ENCODE peak calls at places on chromosomes 2 and 18, in nine cellular contexts. One of them, this sample, is unnamed.

GRCh38 chr2:106719222-106719621 is 166.7 kb downstream of the ST6GAL2 start:
- DNase-seq in right atrium auricular region: no peak
- DNase-seq in body of pancreas: no peak
- DNase-seq in GM12878: no peak
- DNase-seq in transverse colon: no peak
- DNase-seq in CD4-positive, CD25-positive, alpha-beta regulatory T cell: no peak
- DNase-seq in HAP-1: no peak
- DNase-seq in esophagus squamous epithelium: no peak
- DNase-seq in kidney: no peak
- DNase-seq in this sample: no peak

GRCh38 chr2:226115832-226116200 is 683.8 kb downstream of the IRS1 start:
- DNase-seq in body of pancreas: no peak
- DNase-seq in CD4-positive, CD25-positive, alpha-beta regulatory T cell: no peak
- DNase-seq in kidney: no peak
- DNase-seq in transverse colon: no peak
- DNase-seq in right atrium auricular region: no peak
- DNase-seq in HAP-1: no peak
- DNase-seq in GM12878: no peak
- DNase-seq in esophagus squamous epithelium: no peak
- DNase-seq in this sample: no peak

GRCh38 chr2:232865165-232865564 is 4.9 kb upstream of the SNORC start:
- DNase-seq in transverse colon: no peak
- DNase-seq in HAP-1: no peak
- DNase-seq in CD4-positive, CD25-positive, alpha-beta regulatory T cell: no peak
- DNase-seq in body of pancreas: no peak
- DNase-seq in kidney: no peak
- DNase-seq in esophagus squamous epithelium: no peak
- DNase-seq in right atrium auricular region: no peak
- DNase-seq in GM12878: no peak
- DNase-seq in this sample: no peak

GRCh38 chr18:21826196-21826595 is 85.6 kb downstream of the MIB1 start:
- DNase-seq in body of pancreas: no peak
- DNase-seq in kidney: no peak
- DNase-seq in CD4-positive, CD25-positive, alpha-beta regulatory T cell: no peak
- DNase-seq in transverse colon: no peak
- DNase-seq in GM12878: no peak
- DNase-seq in HAP-1: no peak
- DNase-seq in right atrium auricular region: no peak
- DNase-seq in esophagus squamous epithelium: no peak
- DNase-seq in this sample: no peak

GRCh38 chr2:232632229-232632903 is 1.0 kb upstream of the EFHD1 start:
- DNase-seq in CD4-positive, CD25-positive, alpha-beta regulatory T cell: no peak
- DNase-seq in esophagus squamous epithelium: no peak
- DNase-seq in HAP-1: no peak
- DNase-seq in body of pancreas: no peak
- DNase-seq in GM12878: no peak
- DNase-seq in transverse colon: no peak
- DNase-seq in right atrium auricular region: no peak
- DNase-seq in kidney: peak; percentile 67
- DNase-seq in this sample: no peak

GRCh38 chr2:83055338-83056010 is 1403.6 kb downstream of the SUCLG1 start:
- DNase-seq in HAP-1: no peak
- DNase-seq in esophagus squamous epithelium: no peak
- DNase-seq in kidney: no peak
- DNase-seq in GM12878: no peak
- DNase-seq in right atrium auricular region: no peak
- DNase-seq in CD4-positive, CD25-positive, alpha-beta regulatory T cell: no peak
- DNase-seq in transverse colon: no peak
- DNase-seq in body of pancreas: no peak
- DNase-seq in this sample: no peak

GRCh38 chr2:81984969-81985637 is 1680.6 kb upstream of the LRRTM1 start:
- DNase-seq in kidney: peak; percentile 69
- DNase-seq in CD4-positive, CD25-positive, alpha-beta regulatory T cell: no peak
- DNase-seq in right atrium auricular region: no peak
- DNase-seq in GM12878: no peak
- DNase-seq in body of pancreas: no peak
- DNase-seq in esophagus squamous epithelium: no peak
- DNase-seq in transverse colon: no peak
- DNase-seq in HAP-1: no peak
- DNase-seq in this sample: no peak

GRCh38 chr2:141021611-141022010 is 1109.2 kb downstream of the LRP1B start:
- DNase-seq in HAP-1: no peak
- DNase-seq in body of pancreas: no peak
- DNase-seq in esophagus squamous epithelium: no peak
- DNase-seq in transverse colon: no peak
- DNase-seq in kidney: no peak
- DNase-seq in GM12878: no peak
- DNase-seq in right atrium auricular region: no peak
- DNase-seq in CD4-positive, CD25-positive, alpha-beta regulatory T cell: no peak
- DNase-seq in this sample: no peak

GRCh38 chr2:203097735-203098134 is 83.1 kb downstream of the NBEAL1 start:
- DNase-seq in body of pancreas: no peak
- DNase-seq in HAP-1: no peak
- DNase-seq in esophagus squamous epithelium: no peak
- DNase-seq in transverse colon: no peak
- DNase-seq in GM12878: no peak
- DNase-seq in CD4-positive, CD25-positive, alpha-beta regulatory T cell: no peak
- DNase-seq in right atrium auricular region: no peak
- DNase-seq in kidney: no peak
- DNase-seq in this sample: no peak

GRCh38 chr2:96259497-96259921 is 6.3 kb downstream of the TMEM127 start:
- DNase-seq in right atrium auricular region: no peak
- DNase-seq in kidney: peak; percentile 86
- DNase-seq in transverse colon: peak; percentile 80
- DNase-seq in CD4-positive, CD25-positive, alpha-beta regulatory T cell: peak; percentile 16
- DNase-seq in GM12878: no peak
- DNase-seq in HAP-1: no peak
- DNase-seq in body of pancreas: peak; percentile 86
- DNase-seq in esophagus squamous epithelium: no peak
- DNase-seq in this sample: peak; percentile 38

GRCh38 chr18:42765225-42765624 is 350.3 kb downstream of the RIT2 start:
- DNase-seq in right atrium auricular region: no peak
- DNase-seq in kidney: no peak
- DNase-seq in CD4-positive, CD25-positive, alpha-beta regulatory T cell: no peak
- DNase-seq in GM12878: no peak
- DNase-seq in HAP-1: peak; percentile 33
- DNase-seq in esophagus squamous epithelium: no peak
- DNase-seq in transverse colon: no peak
- DNase-seq in body of pancreas: no peak
- DNase-seq in this sample: no peak

GRCh38 chr18:42758851-42759250 is 356.6 kb downstream of the RIT2 start:
- DNase-seq in kidney: no peak
- DNase-seq in esophagus squamous epithelium: no peak
- DNase-seq in right atrium auricular region: no peak
- DNase-seq in HAP-1: no peak
- DNase-seq in body of pancreas: no peak
- DNase-seq in CD4-positive, CD25-positive, alpha-beta regulatory T cell: no peak
- DNase-seq in GM12878: no peak
- DNase-seq in transverse colon: no peak
- DNase-seq in this sample: no peak

DNA sequence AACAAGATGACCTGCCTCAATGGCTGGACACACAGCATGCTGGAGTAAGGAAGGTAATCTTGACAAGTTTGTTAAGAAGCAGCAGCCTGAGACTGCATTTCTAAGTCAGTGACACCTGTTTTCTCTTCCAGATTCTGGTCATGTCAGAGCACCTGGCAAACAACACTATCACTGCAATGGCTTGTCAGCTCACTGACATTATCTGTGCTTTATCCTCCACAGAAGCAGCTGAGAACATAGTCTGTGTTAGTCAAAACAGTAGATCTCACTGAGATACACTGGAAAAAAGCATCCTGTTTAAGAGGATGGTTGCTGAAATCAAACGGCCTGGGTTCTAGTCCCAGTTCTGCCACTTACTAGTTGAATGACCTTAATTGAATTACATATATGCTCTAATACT is 355.2 kb downstream of the RIT2 start:
- DNase-seq in esophagus squamous epithelium: no peak
- DNase-seq in body of pancreas: no peak
- DNase-seq in transverse colon: no peak
- DNase-seq in kidney: no peak
- DNase-seq in HAP-1: no peak
- DNase-seq in GM12878: no peak
- DNase-seq in right atrium auricular region: no peak
- DNase-seq in CD4-positive, CD25-positive, alpha-beta regulatory T cell: no peak
- DNase-seq in this sample: no peak
- H3K36me3 ChIP-seq in esophagus squamous epithelium: no peaks in the 10 kb centered on the region
- H3K36me3 ChIP-seq in body of pancreas: no peaks in the 10 kb centered on the region
- H3K36me3 ChIP-seq in transverse colon: no peaks in the 10 kb centered on the region
- H3K36me3 ChIP-seq in kidney: no peaks in the 10 kb centered on the region
- H3K36me3 ChIP-seq in HAP-1: no peaks in the 10 kb centered on the region
- H3K36me3 ChIP-seq in GM12878: no peaks in the 10 kb centered on the region
- H3K36me3 ChIP-seq in right atrium auricular region: no peaks in the 10 kb centered on the region
- H3K36me3 ChIP-seq in CD4-positive, CD25-positive, alpha-beta regulatory T cell: no peaks in the 10 kb centered on the region
- H3K36me3 ChIP-seq in this sample: no peaks in the 10 kb centered on the region

DNA sequence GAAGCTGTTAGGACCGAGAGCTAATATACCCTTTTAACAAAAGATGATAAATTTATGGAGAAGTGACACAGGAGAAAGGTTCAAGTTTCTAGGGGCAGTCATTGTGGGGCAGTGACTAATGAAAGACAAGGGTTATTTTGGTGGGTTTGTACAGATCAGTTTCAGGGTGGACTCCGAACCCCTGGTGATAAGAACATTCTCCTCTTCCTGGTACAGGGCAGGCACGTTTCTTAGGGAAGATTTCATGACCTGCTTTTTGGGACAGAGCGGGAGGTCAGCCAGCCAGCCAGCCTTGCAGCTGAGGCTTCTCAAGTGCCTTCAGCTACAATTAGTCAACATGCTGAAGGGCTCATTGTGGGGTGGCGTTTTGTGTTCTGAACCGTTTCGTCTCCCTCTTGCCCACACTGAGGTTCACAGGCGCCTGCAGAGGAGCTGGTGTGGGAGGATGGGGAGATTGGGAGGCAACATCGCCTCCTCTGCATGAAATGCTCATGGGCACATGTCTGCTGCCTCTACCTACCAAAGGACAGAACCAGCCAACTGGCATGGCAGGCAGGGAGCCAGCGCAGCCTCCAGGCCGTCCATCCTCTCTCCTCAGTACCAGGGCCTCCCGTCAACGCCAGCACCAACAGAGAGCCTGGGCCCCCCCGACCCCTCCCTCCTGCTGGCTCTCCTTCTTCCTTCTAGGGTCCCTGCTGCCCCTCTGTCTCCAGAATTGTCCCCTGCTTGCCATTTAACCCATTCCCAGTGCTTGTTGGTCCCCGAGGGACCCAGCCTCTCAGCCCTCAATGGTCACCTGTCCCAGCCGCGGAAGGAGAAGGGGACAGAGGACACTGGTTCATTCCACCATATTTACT is 9.6 kb downstream of the CHMP1B start:
- DNase-seq in right atrium auricular region: peak; percentile 46
- DNase-seq in body of pancreas: no peak
- DNase-seq in CD4-positive, CD25-positive, alpha-beta regulatory T cell: no peak
- DNase-seq in HAP-1: no peak
- DNase-seq in transverse colon: no peak
- DNase-seq in kidney: no peak
- DNase-seq in esophagus squamous epithelium: no peak
- DNase-seq in GM12878: no peak
- DNase-seq in this sample: no peak
- H3K36me3 ChIP-seq in right atrium auricular region: no peaks in the 10 kb centered on the region
- H3K36me3 ChIP-seq in body of pancreas: no peaks in the 10 kb centered on the region
- H3K36me3 ChIP-seq in CD4-positive, CD25-positive, alpha-beta regulatory T cell: no peaks in the 10 kb centered on the region
- H3K36me3 ChIP-seq in HAP-1: no peaks in the 10 kb centered on the region
- H3K36me3 ChIP-seq in transverse colon: no peaks in the 10 kb centered on the region
- H3K36me3 ChIP-seq in kidney: no peaks in the 10 kb centered on the region
- H3K36me3 ChIP-seq in esophagus squamous epithelium: no peaks in the 10 kb centered on the region
- H3K36me3 ChIP-seq in GM12878: no peaks in the 10 kb centered on the region
- H3K36me3 ChIP-seq in this sample: no peaks in the 10 kb centered on the region

GRCh38 chr2:149258531-149258930 is 71.9 kb upstream of the LYPD6 start:
- DNase-seq in CD4-positive, CD25-positive, alpha-beta regulatory T cell: no peak
- DNase-seq in transverse colon: no peak
- DNase-seq in right atrium auricular region: no peak
- DNase-seq in esophagus squamous epithelium: no peak
- DNase-seq in body of pancreas: no peak
- DNase-seq in kidney: no peak
- DNase-seq in GM12878: no peak
- DNase-seq in HAP-1: no peak
- DNase-seq in this sample: no peak
- H3K36me3 ChIP-seq in CD4-positive, CD25-positive, alpha-beta regulatory T cell: no peaks in the 10 kb centered on the region
- H3K36me3 ChIP-seq in transverse colon: no peaks in the 10 kb centered on the region
- H3K36me3 ChIP-seq in right atrium auricular region: no peaks in the 10 kb centered on the region
- H3K36me3 ChIP-seq in esophagus squamous epithelium: no peaks in the 10 kb centered on the region
- H3K36me3 ChIP-seq in body of pancreas: no peaks in the 10 kb centered on the region
- H3K36me3 ChIP-seq in kidney: no peaks in the 10 kb centered on the region
- H3K36me3 ChIP-seq in GM12878: no peaks in the 10 kb centered on the region
- H3K36me3 ChIP-seq in HAP-1: no peaks in the 10 kb centered on the region
- H3K36me3 ChIP-seq in this sample: no peaks in the 10 kb centered on the region

GRCh38 chr2:120953843-120954584 is 218.3 kb downstream of the GLI2 start:
- DNase-seq in transverse colon: no peak
- DNase-seq in GM12878: no peak
- DNase-seq in CD4-positive, CD25-positive, alpha-beta regulatory T cell: no peak
- DNase-seq in kidney: no peak
- DNase-seq in HAP-1: no peak
- DNase-seq in body of pancreas: no peak
- DNase-seq in right atrium auricular region: no peak
- DNase-seq in esophagus squamous epithelium: no peak
- DNase-seq in this sample: no peak

GRCh38 chr2:120951701-120952100 is 216.0 kb downstream of the GLI2 start:
- DNase-seq in kidney: no peak
- DNase-seq in right atrium auricular region: no peak
- DNase-seq in body of pancreas: no peak
- DNase-seq in CD4-positive, CD25-positive, alpha-beta regulatory T cell: no peak
- DNase-seq in GM12878: no peak
- DNase-seq in transverse colon: no peak
- DNase-seq in esophagus squamous epithelium: no peak
- DNase-seq in HAP-1: no peak
- DNase-seq in this sample: no peak

GRCh38 chr2:120952318-120952717 is 216.7 kb downstream of the GLI2 start:
- DNase-seq in GM12878: no peak
- DNase-seq in kidney: no peak
- DNase-seq in right atrium auricular region: no peak
- DNase-seq in esophagus squamous epithelium: no peak
- DNase-seq in CD4-positive, CD25-positive, alpha-beta regulatory T cell: no peak
- DNase-seq in transverse colon: no peak
- DNase-seq in HAP-1: no peak
- DNase-seq in body of pancreas: no peak
- DNase-seq in this sample: no peak

GRCh38 chr2:120954939-120955338 is 219.3 kb downstream of the GLI2 start:
- DNase-seq in body of pancreas: peak; percentile 84
- DNase-seq in esophagus squamous epithelium: no peak
- DNase-seq in right atrium auricular region: no peak
- DNase-seq in transverse colon: no peak
- DNase-seq in HAP-1: no peak
- DNase-seq in CD4-positive, CD25-positive, alpha-beta regulatory T cell: no peak
- DNase-seq in GM12878: no peak
- DNase-seq in kidney: no peak
- DNase-seq in this sample: no peak

DNA sequence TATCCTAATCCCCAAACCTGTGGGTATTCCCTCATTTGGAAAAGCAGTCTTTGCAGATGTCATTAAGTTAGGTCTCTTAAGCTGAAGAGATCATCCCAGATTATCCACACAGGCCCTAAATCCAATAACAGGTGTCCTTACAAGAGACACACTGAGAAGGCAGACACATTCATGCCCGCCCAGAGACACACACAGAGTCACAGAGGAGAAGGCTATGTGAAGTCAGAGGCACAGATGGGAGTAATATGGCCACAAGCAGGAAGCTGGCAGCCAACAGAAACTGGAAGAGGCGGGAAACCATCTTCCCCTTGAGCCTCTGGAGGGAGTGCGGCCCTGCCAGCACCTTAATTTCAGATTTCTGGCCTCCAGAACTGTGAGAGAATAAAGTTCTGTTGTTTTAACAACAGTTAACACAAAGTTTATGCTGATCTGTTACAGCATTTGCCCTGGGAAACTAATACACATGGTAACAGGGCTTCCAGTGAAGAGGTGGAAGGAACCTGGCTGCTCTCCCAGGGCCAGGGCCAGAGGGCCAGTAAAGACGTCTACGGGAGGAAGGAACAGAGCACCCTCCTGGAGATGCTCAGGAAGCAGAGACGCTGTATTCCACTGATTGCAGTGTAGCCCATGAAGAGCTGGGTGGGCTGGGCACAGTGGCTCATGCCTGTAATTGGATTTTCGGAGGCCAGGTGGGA is 217.5 kb downstream of the GLI2 start:
- DNase-seq in HAP-1: no peak
- DNase-seq in esophagus squamous epithelium: no peak
- DNase-seq in CD4-positive, CD25-positive, alpha-beta regulatory T cell: no peak
- DNase-seq in kidney: no peak
- DNase-seq in right atrium auricular region: no peak
- DNase-seq in transverse colon: no peak
- DNase-seq in GM12878: no peak
- DNase-seq in body of pancreas: no peak
- DNase-seq in this sample: peak; percentile 93
- H3K36me3 ChIP-seq in HAP-1: no peaks in the 10 kb centered on the region
- H3K36me3 ChIP-seq in esophagus squamous epithelium: no peaks in the 10 kb centered on the region
- H3K36me3 ChIP-seq in CD4-positive, CD25-positive, alpha-beta regulatory T cell: no peaks in the 10 kb centered on the region
- H3K36me3 ChIP-seq in kidney: no peaks in the 10 kb centered on the region
- H3K36me3 ChIP-seq in right atrium auricular region: no peaks in the 10 kb centered on the region
- H3K36me3 ChIP-seq in transverse colon: no peaks in the 10 kb centered on the region
- H3K36me3 ChIP-seq in GM12878: no peaks in the 10 kb centered on the region
- H3K36me3 ChIP-seq in body of pancreas: no peaks in the 10 kb centered on the region
- H3K36me3 ChIP-seq in this sample: no peaks in the 10 kb centered on the region